ENCODE peak calls at places on chromosomes 11 and 22, in seven cellular contexts. One of them, this sample, is unnamed.

GRCh38 chr11:130188047-130188446 is 28.5 kb downstream of the ST14 start:
- DNase-seq in esophagus muscularis mucosa: no peak
- DNase-seq in IMR-90: no peak
- DNase-seq in transverse colon: no peak
- DNase-seq in prostate gland: no peak
- DNase-seq in upper lobe of left lung: no peak
- DNase-seq in esophagus squamous epithelium: no peak
- DNase-seq in this sample: no peak

GRCh38 chr11:97722065-97722464 is 1298.7 kb upstream of the CNTN5 start:
- DNase-seq in esophagus muscularis mucosa: no peak
- DNase-seq in IMR-90: peak; percentile 89
- DNase-seq in transverse colon: no peak
- DNase-seq in prostate gland: no peak
- DNase-seq in upper lobe of left lung: no peak
- DNase-seq in esophagus squamous epithelium: no peak
- DNase-seq in this sample: no peak

GRCh38 chr22:37529652-37530345 is 10.6 kb upstream of the CARD10 start:
- DNase-seq in esophagus muscularis mucosa: no peak
- DNase-seq in IMR-90: no peak
- DNase-seq in transverse colon: peak; percentile 78
- DNase-seq in prostate gland: peak; percentile 42
- DNase-seq in upper lobe of left lung: no peak
- DNase-seq in esophagus squamous epithelium: no peak
- DNase-seq in this sample: no peak

GRCh38 chr11:19988598-19988997 is 171.7 kb downstream of the DBX1 start:
- DNase-seq in esophagus muscularis mucosa: no peak
- DNase-seq in IMR-90: peak; percentile 92
- DNase-seq in transverse colon: peak; percentile 14
- DNase-seq in prostate gland: peak; percentile 51
- DNase-seq in upper lobe of left lung: peak; percentile 63
- DNase-seq in esophagus squamous epithelium: no peak
- DNase-seq in this sample: no peak

GRCh38 chr11:13338437-13339069 is 61.0 kb downstream of the BMAL1 start:
- DNase-seq in esophagus muscularis mucosa: no peak
- DNase-seq in IMR-90: peak; percentile 69
- DNase-seq in transverse colon: no peak
- DNase-seq in prostate gland: no peak
- DNase-seq in upper lobe of left lung: peak; percentile 35
- DNase-seq in esophagus squamous epithelium: no peak
- DNase-seq in this sample: no peak

GRCh38 chr11:70580036-70580805 is 181.9 kb downstream of the CTTN start:
- DNase-seq in esophagus muscularis mucosa: no peak
- DNase-seq in IMR-90: no peak
- DNase-seq in transverse colon: no peak
- DNase-seq in prostate gland: no peak
- DNase-seq in upper lobe of left lung: no peak
- DNase-seq in esophagus squamous epithelium: no peak
- DNase-seq in this sample: no peak

GRCh38 chr11:132332521-132332920 is 962.1 kb downstream of the NTM start:
- DNase-seq in esophagus muscularis mucosa: no peak
- DNase-seq in IMR-90: no peak
- DNase-seq in transverse colon: no peak
- DNase-seq in prostate gland: no peak
- DNase-seq in upper lobe of left lung: no peak
- DNase-seq in esophagus squamous epithelium: no peak
- DNase-seq in this sample: no peak

GRCh38 chr22:39917091-39917703 is 16.3 kb downstream of the GRAP2 start:
- DNase-seq in esophagus muscularis mucosa: peak; percentile 68
- DNase-seq in IMR-90: no peak
- DNase-seq in transverse colon: no peak
- DNase-seq in prostate gland: no peak
- DNase-seq in upper lobe of left lung: no peak
- DNase-seq in esophagus squamous epithelium: no peak
- DNase-seq in this sample: no peak

GRCh38 chr11:92865352-92865751 is 104.1 kb upstream of the MTNR1B start:
- DNase-seq in esophagus muscularis mucosa: no peak
- DNase-seq in IMR-90: peak; percentile 20
- DNase-seq in transverse colon: no peak
- DNase-seq in prostate gland: no peak
- DNase-seq in upper lobe of left lung: no peak
- DNase-seq in esophagus squamous epithelium: no peak
- DNase-seq in this sample: no peak

GRCh38 chr11:35786918-35787557 is 124.5 kb downstream of the TRIM44 start:
- DNase-seq in esophagus muscularis mucosa: no peak
- DNase-seq in IMR-90: peak; percentile 73
- DNase-seq in transverse colon: no peak
- DNase-seq in prostate gland: no peak
- DNase-seq in upper lobe of left lung: no peak
- DNase-seq in esophagus squamous epithelium: no peak
- DNase-seq in this sample: no peak

GRCh38 chr11:20839231-20839630 is 169.8 kb downstream of the NELL1 start:
- DNase-seq in esophagus muscularis mucosa: no peak
- DNase-seq in IMR-90: no peak
- DNase-seq in transverse colon: no peak
- DNase-seq in prostate gland: no peak
- DNase-seq in upper lobe of left lung: no peak
- DNase-seq in esophagus squamous epithelium: no peak
- DNase-seq in this sample: no peak

GRCh38 chr11:94550513-94550912 is 6.8 kb downstream of the FUT4 start:
- DNase-seq in esophagus muscularis mucosa: no peak
- DNase-seq in IMR-90: no peak
- DNase-seq in transverse colon: no peak
- DNase-seq in prostate gland: no peak
- DNase-seq in upper lobe of left lung: no peak
- DNase-seq in esophagus squamous epithelium: no peak
- DNase-seq in this sample: no peak

GRCh38 chr22:32020117-32020516 is 22.9 kb upstream of the SLC5A1 start:
- DNase-seq in esophagus muscularis mucosa: no peak
- DNase-seq in IMR-90: peak; percentile 81
- DNase-seq in transverse colon: no peak
- DNase-seq in prostate gland: no peak
- DNase-seq in upper lobe of left lung: no peak
- DNase-seq in esophagus squamous epithelium: no peak
- DNase-seq in this sample: no peak

GRCh38 chr11:9219572-9219971 is 45.6 kb downstream of the DENND5A start:
- DNase-seq in esophagus muscularis mucosa: no peak
- DNase-seq in IMR-90: peak; percentile 80
- DNase-seq in transverse colon: no peak
- DNase-seq in prostate gland: no peak
- DNase-seq in upper lobe of left lung: no peak
- DNase-seq in esophagus squamous epithelium: no peak
- DNase-seq in this sample: no peak

GRCh38 chr11:73367482-73368024 is 8.6 kb upstream of the RELT start:
- DNase-seq in esophagus muscularis mucosa: no peak
- DNase-seq in IMR-90: no peak
- DNase-seq in transverse colon: no peak
- DNase-seq in prostate gland: no peak
- DNase-seq in upper lobe of left lung: no peak
- DNase-seq in esophagus squamous epithelium: no peak
- DNase-seq in this sample: no peak

GRCh38 chr22:24104307-24105017 is 76.8 kb upstream of the SUSD2 start:
- DNase-seq in esophagus muscularis mucosa: no peak
- DNase-seq in IMR-90: no peak
- DNase-seq in transverse colon: no peak
- DNase-seq in prostate gland: no peak
- DNase-seq in upper lobe of left lung: no peak
- DNase-seq in esophagus squamous epithelium: no peak
- DNase-seq in this sample: peak; percentile 6

GRCh38 chr11:33406241-33406640 is 149.1 kb downstream of the HIPK3 start:
- DNase-seq in esophagus muscularis mucosa: no peak
- DNase-seq in IMR-90: no peak
- DNase-seq in transverse colon: no peak
- DNase-seq in prostate gland: no peak
- DNase-seq in upper lobe of left lung: no peak
- DNase-seq in esophagus squamous epithelium: no peak
- DNase-seq in this sample: no peak

GRCh38 chr11:6655790-6656580 is at the start of gene DCHS1:
- DNase-seq in esophagus muscularis mucosa: peak; percentile 90
- DNase-seq in IMR-90: no peak
- DNase-seq in transverse colon: peak; percentile 26
- DNase-seq in prostate gland: no peak
- DNase-seq in upper lobe of left lung: no peak
- DNase-seq in esophagus squamous epithelium: no peak
- DNase-seq in this sample: peak; percentile 52

GRCh38 chr11:19972637-19973036 is 187.6 kb downstream of the DBX1 start:
- DNase-seq in esophagus muscularis mucosa: no peak
- DNase-seq in IMR-90: no peak
- DNase-seq in transverse colon: no peak
- DNase-seq in prostate gland: no peak
- DNase-seq in upper lobe of left lung: no peak
- DNase-seq in esophagus squamous epithelium: no peak
- DNase-seq in this sample: no peak

GRCh38 chr11:108788565-108789199 is 123.8 kb downstream of the DDX10 start:
- DNase-seq in esophagus muscularis mucosa: no peak
- DNase-seq in IMR-90: peak; percentile 41
- DNase-seq in transverse colon: no peak
- DNase-seq in prostate gland: no peak
- DNase-seq in upper lobe of left lung: no peak
- DNase-seq in esophagus squamous epithelium: no peak
- DNase-seq in this sample: no peak
- TF ChIP-seq CTCF in esophagus muscularis mucosa: peak; percentile 18
- TF ChIP-seq CTCF in IMR-90: peak; percentile 47
- TF ChIP-seq CTCF in transverse colon: no peak
- TF ChIP-seq CTCF in prostate gland: no peak
- TF ChIP-seq CTCF in upper lobe of left lung: peak; percentile 5
- TF ChIP-seq CTCF in esophagus squamous epithelium: peak; percentile 49
- TF ChIP-seq CTCF in this sample: no peak

GRCh38 chr11:76766521-76766920 is 16.6 kb upstream of the TSKU start:
- DNase-seq in esophagus muscularis mucosa: no peak
- DNase-seq in IMR-90: no peak
- DNase-seq in transverse colon: no peak
- DNase-seq in prostate gland: no peak
- DNase-seq in upper lobe of left lung: no peak
- DNase-seq in esophagus squamous epithelium: no peak
- DNase-seq in this sample: no peak
- H3K27ac ChIP-seq in esophagus muscularis mucosa: peak overlapping the region; percentile 31
- H3K27ac ChIP-seq in IMR-90: no peak overlapping the region
- H3K27ac ChIP-seq in transverse colon: no peak overlapping the region
- H3K27ac ChIP-seq in prostate gland: no peak overlapping the region
- H3K27ac ChIP-seq in upper lobe of left lung: no peak overlapping the region
- H3K27ac ChIP-seq in esophagus squamous epithelium: peak overlapping the region; percentile 74
- H3K27ac ChIP-seq in this sample: peak overlapping the region; percentile 69

GRCh38 chr11:2376751-2377451 is at the start of gene CD81:
- DNase-seq in esophagus muscularis mucosa: no peak
- DNase-seq in IMR-90: peak; percentile 33
- DNase-seq in transverse colon: no peak
- DNase-seq in prostate gland: no peak
- DNase-seq in upper lobe of left lung: peak; percentile 58
- DNase-seq in esophagus squamous epithelium: no peak
- DNase-seq in this sample: peak; percentile 75

GRCh38 chr11:2374456-2375201 is 2.5 kb upstream of the CD81 start:
- DNase-seq in esophagus muscularis mucosa: no peak
- DNase-seq in IMR-90: no peak
- DNase-seq in transverse colon: no peak
- DNase-seq in prostate gland: no peak
- DNase-seq in upper lobe of left lung: no peak
- DNase-seq in esophagus squamous epithelium: no peak
- DNase-seq in this sample: peak; percentile 43

GRCh38 chr11:2377511-2378443 is 667 bp downstream of the CD81 start:
- DNase-seq in esophagus muscularis mucosa: no peak
- DNase-seq in IMR-90: peak; percentile 33
- DNase-seq in transverse colon: peak; percentile 72
- DNase-seq in prostate gland: peak; percentile 73
- DNase-seq in upper lobe of left lung: peak; percentile 85
- DNase-seq in esophagus squamous epithelium: no peak
- DNase-seq in this sample: no peak

GRCh38 chr11:2375341-2375853 is 1.7 kb upstream of the CD81 start:
- DNase-seq in esophagus muscularis mucosa: no peak
- DNase-seq in IMR-90: no peak
- DNase-seq in transverse colon: no peak
- DNase-seq in prostate gland: no peak
- DNase-seq in upper lobe of left lung: no peak
- DNase-seq in esophagus squamous epithelium: no peak
- DNase-seq in this sample: peak; percentile 63

DNA sequence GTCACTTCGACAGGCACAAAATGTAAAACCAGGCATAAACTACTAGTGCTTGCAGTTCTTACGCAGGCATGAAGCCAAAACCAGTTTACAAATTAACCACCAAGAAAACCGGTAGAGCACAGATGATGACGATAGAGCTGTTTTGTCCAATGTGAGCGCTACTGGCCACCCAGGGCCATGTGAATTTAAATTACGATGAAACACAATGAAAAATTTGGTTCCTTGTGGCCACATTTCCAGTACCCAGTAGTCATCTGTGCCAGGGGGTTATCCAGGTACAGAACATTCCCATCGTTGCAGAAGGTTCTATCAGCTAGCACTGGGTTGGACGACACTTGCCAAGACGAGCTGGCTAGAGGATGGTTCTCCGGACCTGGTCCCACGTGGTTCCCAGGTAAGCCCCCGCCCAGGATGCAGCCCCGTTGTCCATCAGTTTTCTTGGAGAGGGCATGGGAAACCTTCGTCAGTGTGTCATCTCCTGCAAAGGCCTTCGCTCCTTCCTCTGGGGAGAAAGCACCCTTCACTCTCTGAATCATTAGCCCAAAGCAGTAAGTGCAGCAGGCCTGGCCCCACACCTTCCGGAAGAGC is 1.1 kb upstream of the CD81 start:
- DNase-seq in esophagus muscularis mucosa: no peak
- DNase-seq in IMR-90: no peak
- DNase-seq in transverse colon: no peak
- DNase-seq in prostate gland: peak; percentile 62
- DNase-seq in upper lobe of left lung: no peak
- DNase-seq in esophagus squamous epithelium: no peak
- DNase-seq in this sample: no peak
- TF ChIP-seq POLR2A in esophagus muscularis mucosa: no peak
- TF ChIP-seq POLR2A in IMR-90: no peak
- TF ChIP-seq POLR2A in transverse colon: no peak
- TF ChIP-seq POLR2A in prostate gland: no peak
- TF ChIP-seq POLR2A in upper lobe of left lung: no peak
- TF ChIP-seq POLR2A in esophagus squamous epithelium: no peak
- TF ChIP-seq POLR2A in this sample: peak; percentile 59

GRCh38 chr11:111459506-111460270 is 52.5 kb downstream of the BTG4 start:
- DNase-seq in esophagus muscularis mucosa: peak; percentile 68
- DNase-seq in IMR-90: no peak
- DNase-seq in transverse colon: no peak
- DNase-seq in prostate gland: no peak
- DNase-seq in upper lobe of left lung: no peak
- DNase-seq in esophagus squamous epithelium: no peak
- DNase-seq in this sample: no peak
- TF ChIP-seq CTCF in esophagus muscularis mucosa: no peak
- TF ChIP-seq CTCF in IMR-90: peak; percentile 15
- TF ChIP-seq CTCF in transverse colon: no peak
- TF ChIP-seq CTCF in prostate gland: no peak
- TF ChIP-seq CTCF in upper lobe of left lung: no peak
- TF ChIP-seq CTCF in esophagus squamous epithelium: no peak
- TF ChIP-seq CTCF in this sample: no peak

GRCh38 chr11:1015826-1016565 is 20.5 kb downstream of the MUC6 start:
- DNase-seq in esophagus muscularis mucosa: no peak
- DNase-seq in IMR-90: no peak
- DNase-seq in transverse colon: no peak
- DNase-seq in prostate gland: no peak
- DNase-seq in upper lobe of left lung: no peak
- DNase-seq in esophagus squamous epithelium: no peak
- DNase-seq in this sample: no peak
- H3K27ac ChIP-seq in esophagus muscularis mucosa: no peak overlapping the region
- H3K27ac ChIP-seq in IMR-90: no peak overlapping the region
- H3K27ac ChIP-seq in transverse colon: no peak overlapping the region
- H3K27ac ChIP-seq in prostate gland: no peak overlapping the region
- H3K27ac ChIP-seq in upper lobe of left lung: no peak overlapping the region
- H3K27ac ChIP-seq in esophagus squamous epithelium: no peak overlapping the region
- H3K27ac ChIP-seq in this sample: no peak overlapping the region